ENCODE peak calls at places on chromosomes 13 and 19, in six cellular contexts. M, Y, E, Q, D and W are unnamed samples.
A peak's percentile ranks its signal among the peaks of the same experiment; 100 is the strongest.

GRCh38 chr19:27652281-27652680 is 1560.7 kb downstream of the UQCRFS1 start:
- DNase-seq in M (no peak), Y (no peak), E (no peak), Q (no peak), D (no peak), W (no peak)

GRCh38 chr13:40338217-40338616 is 328.2 kb downstream of the FOXO1 start:
- DNase-seq in M (no peak), Y (no peak), E (no peak), Q (no peak), D (no peak), W (no peak)

GRCh38 chr13:109668433-109669233 is 117.8 kb downstream of the IRS2 start:
- DNase-seq in M (no peak), Y (no peak), E (peak; percentile 67), Q (no peak), D (no peak), W (no peak)

GRCh38 chr13:59700281-59700680 is 463.4 kb downstream of the DIAPH3 start:
- DNase-seq in M (no peak), Y (no peak), E (no peak), Q (no peak), D (peak; percentile 72), W (no peak)

GRCh38 chr13:26784704-26785639 is 24.4 kb upstream of the GPR12 start:
- DNase-seq in M (no peak), Y (no peak), E (peak; percentile 65), Q (no peak), D (no peak), W (no peak)

GRCh38 chr13:113565526-113566226 is 18.9 kb upstream of the TFDP1 start:
- DNase-seq in M (no peak), Y (no peak), E (peak; percentile 24), Q (no peak), D (no peak), W (no peak)

GRCh38 chr19:40565910-40566495 is 10.7 kb upstream of the SHKBP1 start:
- DNase-seq in M (no peak), Y (no peak), E (no peak), Q (no peak), D (no peak), W (no peak)

GRCh38 chr19:40284501-40285352 is at the start of gene AKT2:
- DNase-seq in M (peak; percentile 66), Y (peak; percentile 38), E (peak; percentile 95), Q (peak; percentile 66), D (peak; percentile 62), W (no peak)

GRCh38 chr19:410243-410781 is 1.4 kb upstream of the C2CD4C start:
- DNase-seq in M (no peak), Y (no peak), E (no peak), Q (no peak), D (no peak), W (no peak)

GRCh38 chr13:97385854-97386253 is 48.1 kb upstream of the RAP2A start:
- DNase-seq in M (no peak), Y (no peak), E (no peak), Q (no peak), D (peak; percentile 37), W (no peak)

GRCh38 chr13:51549050-51549449 is 35.2 kb upstream of the WDFY2 start:
- DNase-seq in M (no peak), Y (no peak), E (peak; percentile 62), Q (no peak), D (no peak), W (peak; percentile 45)

GRCh38 chr13:110445183-110445582 is 116.3 kb downstream of the RAB20 start:
- DNase-seq in M (no peak), Y (no peak), E (no peak), Q (no peak), D (peak; percentile 63), W (no peak)

GRCh38 chr13:51425410-51426042 is 27.3 kb downstream of the INTS6 start:
- DNase-seq in M (no peak), Y (no peak), E (no peak), Q (no peak), D (peak; percentile 59), W (no peak)

GRCh38 chr19:42474743-42475142 is 32.0 kb upstream of the CXCL17 start:
- DNase-seq in M (no peak), Y (no peak), E (peak; percentile 55), Q (no peak), D (no peak), W (no peak)

GRCh38 chr19:10230904-10231623 is at the start of gene S1PR2:
- DNase-seq in M (peak; percentile 66), Y (peak; percentile 39), E (peak; percentile 93), Q (peak; percentile 85), D (peak; percentile 60), W (peak; percentile 74)

GRCh38 chr13:113905942-113906341 is 42.1 kb upstream of the GAS6 start:
- DNase-seq in M (no peak), Y (no peak), E (peak; percentile 22), Q (no peak), D (no peak), W (no peak)

GRCh38 chr19:48169585-48169973 is 565 bp downstream of the LIG1 start:
- DNase-seq in M (peak; percentile 87), Y (peak; percentile 91), E (peak; percentile 98), Q (peak; percentile 64), D (peak; percentile 37), W (peak; percentile 55)

GRCh38 chr19:8000298-8001038 is 5.0 kb downstream of the ELAVL1 start:
- DNase-seq in M (no peak), Y (no peak), E (no peak), Q (no peak), D (no peak), W (no peak)

GRCh38 chr13:113646921-113647340 is 11.1 kb downstream of the ATP4B start:
- DNase-seq in M (no peak), Y (no peak), E (no peak), Q (peak; percentile 15), D (no peak), W (no peak)

GRCh38 chr13:82797876-82798275 is 1084.4 kb downstream of the SLITRK1 start:
- DNase-seq in M (no peak), Y (no peak), E (no peak), Q (no peak), D (no peak), W (no peak)

GRCh38 chr13:33409673-33410072 is 124.1 kb upstream of the STARD13 start:
- DNase-seq in M (no peak), Y (no peak), E (no peak), Q (no peak), D (no peak), W (no peak)

GRCh38 chr13:61110804-61111203 is 304.8 kb downstream of the PCDH20 start:
- DNase-seq in M (no peak), Y (no peak), E (no peak), Q (no peak), D (no peak), W (no peak)

GRCh38 chr13:27968316-27969072 is 621 bp downstream of the CDX2 start:
- DNase-seq in M (peak; percentile 24), Y (no peak), E (peak; percentile 85), Q (no peak), D (no peak), W (no peak)

GRCh38 chr19:29084266-29084665 is 128.7 kb downstream of the UQCRFS1 start:
- DNase-seq in M (no peak), Y (no peak), E (peak; percentile 84), Q (no peak), D (no peak), W (no peak)

GRCh38 chr13:100298691-100299090 is 209.8 kb downstream of the PCCA start:
- DNase-seq in M (no peak), Y (no peak), E (no peak), Q (no peak), D (no peak), W (no peak)

GRCh38 chr19:14949876-14950275 is 8.6 kb downstream of the OR7C2 start:
- DNase-seq in M (no peak), Y (no peak), E (no peak), Q (no peak), D (no peak), W (no peak)